ENCODE peak calls at places on chromosome 5, in seven cellular contexts. U is IMR-90, T is mesendoderm, G is neuronal stem cell, V is H9, W is mesenchymal stem cell, M is H1. L is an unnamed sample.
A peak's percentile ranks its signal among the peaks of the same experiment; 100 is the strongest.

GRCh38 chr5:88842784-88843183 is 40.2 kb downstream of the MEF2C start:
- DNase-seq in U (no peak), T (no peak), G (no peak), V (no peak), W (no peak), M (no peak), L (no peak)

GRCh38 chr5:124923131-124923530 is 176.7 kb upstream of the ZNF608 start:
- DNase-seq in U (peak; percentile 24), T (no peak), G (no peak), V (no peak), W (peak; percentile 75), M (no peak), L (no peak)

GRCh38 chr5:138596105-138596987 is 21.1 kb upstream of the HSPA9 start:
- DNase-seq in U (no peak), T (no peak), G (no peak), V (no peak), W (no peak), M (no peak), L (no peak)

GRCh38 chr5:139671096-139671841 is 23.1 kb downstream of the CXXC5 start:
- DNase-seq in U (no peak), T (no peak), G (no peak), V (no peak), W (peak; percentile 47), M (no peak), L (no peak)

GRCh38 chr5:112933651-112934365 is 11.8 kb upstream of the REEP5 start:
- DNase-seq in U (peak; percentile 88), T (no peak), G (no peak), V (no peak), W (peak; percentile 58), M (no peak), L (no peak)

GRCh38 chr5:143671644-143672569 is 140.1 kb upstream of the HMHB1 start:
- DNase-seq in U (no peak), T (no peak), G (no peak), V (no peak), W (no peak), M (no peak), L (peak; percentile 32)

GRCh38 chr5:112917453-112918005 is 4.5 kb downstream of the REEP5 start:
- DNase-seq in U (peak; percentile 49), T (peak; percentile 52), G (no peak), V (peak; percentile 58), W (no peak), M (peak; percentile 64), L (no peak)

GRCh38 chr5:95861858-95862561 is 39.5 kb upstream of the GLRX start:
- DNase-seq in U (peak; percentile 60), T (no peak), G (no peak), V (no peak), W (peak; percentile 86), M (no peak), L (peak; percentile 67)

GRCh38 chr5:35319231-35320002 is 89.1 kb upstream of the PRLR start:
- DNase-seq in U (peak; percentile 2), T (no peak), G (no peak), V (no peak), W (peak; percentile 62), M (no peak), L (peak; percentile 34)

GRCh38 chr5:168303398-168304020 is 12.1 kb downstream of the WWC1 start:
- DNase-seq in U (no peak), T (no peak), G (no peak), V (no peak), W (no peak), M (no peak), L (no peak)

GRCh38 chr5:132095077-132095744 is 21.6 kb downstream of the CSF2 start:
- DNase-seq in U (no peak), T (no peak), G (no peak), V (no peak), W (peak; percentile 24), M (no peak), L (no peak)

GRCh38 chr5:128099944-128100343 is 16.4 kb downstream of the SLC12A2 start:
- DNase-seq in U (peak; percentile 54), T (no peak), G (no peak), V (no peak), W (peak; percentile 28), M (no peak), L (peak; percentile 15)

GRCh38 chr5:175590471-175590881 is 67.4 kb upstream of the HRH2 start:
- DNase-seq in U (peak; percentile 25), T (peak; percentile 67), G (no peak), V (no peak), W (peak; percentile 92), M (no peak), L (peak; percentile 16)

GRCh38 chr5:139378941-139379361 is 4.1 kb downstream of the SLC23A1 start:
- DNase-seq in U (no peak), T (no peak), G (no peak), V (no peak), W (no peak), M (no peak), L (no peak)

GRCh38 chr5:147507480-147508126 is 2.3 kb downstream of the DPYSL3 start:
- DNase-seq in U (peak; percentile 78), T (peak; percentile 12), G (no peak), V (no peak), W (peak; percentile 63), M (no peak), L (no peak)

GRCh38 chr5:41219655-41220269 is 6.4 kb upstream of the C6 start:
- DNase-seq in U (no peak), T (no peak), G (no peak), V (no peak), W (peak; percentile 0), M (no peak), L (no peak)

GRCh38 chr5:400282-401215 is 42.4 kb upstream of the EXOC3 start:
- DNase-seq in U (peak; percentile 82), T (no peak), G (no peak), V (no peak), W (peak; percentile 75), M (peak; percentile 19), L (peak; percentile 68)

GRCh38 chr5:143447983-143448382 is 44.5 kb upstream of the NR3C1 start:
- DNase-seq in U (no peak), T (no peak), G (no peak), V (no peak), W (no peak), M (no peak), L (no peak)

GRCh38 chr5:173297813-173298212 is 30.4 kb downstream of the STC2 start:
- DNase-seq in U (no peak), T (no peak), G (no peak), V (no peak), W (no peak), M (no peak), L (no peak)

GRCh38 chr5:134581241-134581981 is 51.2 kb downstream of the SAR1B start:
- DNase-seq in U (no peak), T (no peak), G (no peak), V (no peak), W (no peak), M (no peak), L (no peak)

GRCh38 chr5:139795074-139796001 is at the start of gene PSD2:
- DNase-seq in U (no peak), T (peak; percentile 53), G (peak; percentile 32), V (peak; percentile 51), W (no peak), M (peak; percentile 73), L (peak; percentile 31)

GRCh38 chr5:141840826-141841360 is 37.3 kb downstream of the PCDH1 start:
- DNase-seq in U (no peak), T (no peak), G (no peak), V (no peak), W (no peak), M (no peak), L (no peak)
- H3K18ac ChIP-seq in U (no peak overlapping the region), T (no peak overlapping the region), G (peak overlapping the region; percentile 21), V (no peak overlapping the region), W (no peak overlapping the region), M (peak overlapping the region; percentile 89), L (no peak overlapping the region)

GRCh38 chr5:3225201-3225960 is 370.3 kb upstream of the IRX1 start:
- DNase-seq in U (no peak), T (no peak), G (no peak), V (no peak), W (no peak), M (no peak), L (no peak)

GRCh38 chr5:3230941-3231340 is 364.7 kb upstream of the IRX1 start:
- DNase-seq in U (no peak), T (no peak), G (no peak), V (no peak), W (no peak), M (peak; percentile 30), L (no peak)

GRCh38 chr5:3234566-3234965 is 361.1 kb upstream of the IRX1 start:
- DNase-seq in U (no peak), T (no peak), G (no peak), V (no peak), W (no peak), M (no peak), L (no peak)

GRCh38 chr5:3226171-3226570 is 369.5 kb upstream of the IRX1 start:
- DNase-seq in U (no peak), T (no peak), G (no peak), V (no peak), W (no peak), M (no peak), L (no peak)

DNA sequence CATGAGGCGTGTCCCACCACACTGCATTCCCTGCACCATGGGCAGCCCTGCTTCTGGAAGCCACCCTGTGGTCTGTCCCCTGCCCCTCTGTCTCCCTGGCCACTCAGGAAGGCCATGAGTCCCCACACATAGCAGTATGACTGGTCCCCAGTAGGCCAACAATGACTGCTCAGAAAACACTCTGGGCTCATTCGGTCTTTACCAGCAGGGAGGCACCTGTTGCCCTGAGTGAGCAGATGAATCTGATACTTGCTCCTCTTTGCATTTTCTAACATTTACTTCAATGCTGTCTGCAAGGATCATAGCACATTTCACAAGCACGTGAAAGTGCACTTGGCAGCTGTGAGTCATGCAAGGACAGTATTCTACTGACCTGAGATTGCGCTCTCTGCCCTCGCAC is 365.4 kb upstream of the IRX1 start:
- DNase-seq in U (no peak), T (no peak), G (no peak), V (no peak), W (no peak), M (no peak), L (no peak)
- H3K4ac ChIP-seq in U (no peak overlapping the region), T (no peak overlapping the region), G (no peak overlapping the region), V (no peak overlapping the region), W (no peak overlapping the region), M (no peak overlapping the region), L (no peak overlapping the region)

DNA sequence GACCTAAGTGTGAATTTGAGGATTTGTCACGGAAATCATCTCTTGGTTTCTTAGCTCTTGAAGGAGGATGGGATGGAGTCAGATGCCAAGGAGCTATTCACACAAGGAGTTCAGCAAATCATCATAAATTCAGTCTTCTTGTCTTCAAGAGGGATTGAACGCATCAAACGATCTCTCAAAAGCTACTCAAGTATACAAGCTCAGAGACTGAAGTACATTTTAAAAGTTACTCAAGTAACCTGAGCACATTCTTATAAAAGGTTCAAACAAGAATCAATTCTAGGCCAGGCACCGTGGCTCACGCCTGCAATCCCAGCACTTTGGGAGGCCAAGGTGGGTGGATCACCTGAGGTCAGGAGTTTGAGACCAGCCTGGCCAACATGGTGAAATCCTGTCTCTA is 21.1 kb upstream of the GOLPH3 start:
- DNase-seq in U (no peak), T (no peak), G (no peak), V (no peak), W (no peak), M (no peak), L (no peak)
- H3K18ac ChIP-seq in U (no peak overlapping the region), T (no peak overlapping the region), G (no peak overlapping the region), V (no peak overlapping the region), W (no peak overlapping the region), M (no peak overlapping the region), L (no peak overlapping the region)

DNA sequence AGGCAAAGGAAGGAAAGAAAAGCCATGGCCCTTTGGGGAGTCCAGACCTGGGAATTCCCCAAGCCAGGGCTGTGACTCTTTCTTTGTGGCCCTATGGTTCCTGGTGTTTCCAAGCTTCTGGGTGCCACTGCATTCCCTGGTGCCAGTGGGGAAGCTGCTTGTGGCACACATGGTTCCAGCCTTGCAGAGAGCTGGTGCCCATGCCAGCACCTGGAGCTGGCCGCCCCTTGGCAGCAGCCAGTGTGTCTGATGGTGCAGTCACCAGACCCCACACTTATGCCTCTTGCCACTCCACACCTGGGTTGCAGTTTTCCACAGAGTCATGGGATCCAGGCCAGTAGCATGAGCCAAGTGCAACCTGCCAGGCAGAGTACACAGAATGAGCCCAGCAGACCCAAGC is 1495.3 kb upstream of the NUDT12 start:
- DNase-seq in U (no peak), T (no peak), G (no peak), V (no peak), W (no peak), M (no peak), L (no peak)
- H3K4ac ChIP-seq in U (no peak overlapping the region), T (no peak overlapping the region), G (no peak overlapping the region), V (no peak overlapping the region), W (no peak overlapping the region), M (no peak overlapping the region), L (no peak overlapping the region)